ENCODE peak calls at places on chromosome 2, in four cellular contexts. One of them, this sample, is unnamed.

GRCh38 chr2:55524884-55525437 is 5.4 kb downstream of the CFAP36 start:
- DNase-seq in frontal cortex: no peak
- DNase-seq in effector CD4-positive, alpha-beta T cell: no peak
- DNase-seq in pons: no peak
- DNase-seq in this sample: no peak

GRCh38 chr2:187875836-187876235 is 321.6 kb upstream of the TFPI start:
- DNase-seq in pons: no peak
- DNase-seq in effector CD4-positive, alpha-beta T cell: no peak
- DNase-seq in frontal cortex: no peak
- DNase-seq in this sample: no peak

GRCh38 chr2:42961385-42961800 is 169.0 kb upstream of the HAAO start:
- DNase-seq in effector CD4-positive, alpha-beta T cell: no peak
- DNase-seq in frontal cortex: no peak
- DNase-seq in pons: peak
- DNase-seq in this sample: no peak

GRCh38 chr2:144456680-144457079 is 63.2 kb downstream of the ZEB2 start:
- DNase-seq in effector CD4-positive, alpha-beta T cell: no peak
- DNase-seq in pons: peak
- DNase-seq in frontal cortex: no peak
- DNase-seq in this sample: no peak

GRCh38 chr2:182855376-182855775 is 11.1 kb downstream of the FRZB start:
- DNase-seq in frontal cortex: no peak
- DNase-seq in pons: no peak
- DNase-seq in effector CD4-positive, alpha-beta T cell: no peak
- DNase-seq in this sample: no peak

GRCh38 chr2:121529439-121530209 is 1.1 kb upstream of the RNU4ATAC start:
- DNase-seq in frontal cortex: peak
- DNase-seq in effector CD4-positive, alpha-beta T cell: no peak
- DNase-seq in pons: peak
- DNase-seq in this sample: peak

GRCh38 chr2:235639387-235639786 is 145.5 kb downstream of the AGAP1 start:
- DNase-seq in effector CD4-positive, alpha-beta T cell: no peak
- DNase-seq in frontal cortex: peak
- DNase-seq in pons: peak
- DNase-seq in this sample: no peak

GRCh38 chr2:188326669-188327301 is 35.1 kb downstream of the GULP1 start:
- DNase-seq in frontal cortex: no peak
- DNase-seq in pons: no peak
- DNase-seq in effector CD4-positive, alpha-beta T cell: no peak
- DNase-seq in this sample: no peak

GRCh38 chr2:197240713-197241050 is 69.9 kb downstream of the ANKRD44 start:
- DNase-seq in effector CD4-positive, alpha-beta T cell: no peak
- DNase-seq in pons: no peak
- DNase-seq in frontal cortex: no peak
- DNase-seq in this sample: no peak

GRCh38 chr2:239400000-239400831 is 604 bp downstream of the HDAC4 start:
- DNase-seq in effector CD4-positive, alpha-beta T cell: no peak
- DNase-seq in pons: no peak
- DNase-seq in frontal cortex: no peak
- DNase-seq in this sample: no peak

GRCh38 chr2:173021939-173022371 is 53.7 kb upstream of the MAP3K20 start:
- DNase-seq in frontal cortex: no peak
- DNase-seq in effector CD4-positive, alpha-beta T cell: no peak
- DNase-seq in pons: no peak
- DNase-seq in this sample: no peak

GRCh38 chr2:30113617-30114293 is 33.1 kb upstream of the YPEL5 start:
- DNase-seq in frontal cortex: no peak
- DNase-seq in effector CD4-positive, alpha-beta T cell: no peak
- DNase-seq in pons: peak
- DNase-seq in this sample: no peak

GRCh38 chr2:148528356-148529064 is 116.0 kb upstream of the EPC2 start:
- DNase-seq in pons: no peak
- DNase-seq in frontal cortex: no peak
- DNase-seq in effector CD4-positive, alpha-beta T cell: no peak
- DNase-seq in this sample: no peak

GRCh38 chr2:160664603-160665145 is 171.1 kb upstream of the RBMS1 start:
- DNase-seq in effector CD4-positive, alpha-beta T cell: no peak
- DNase-seq in pons: no peak
- DNase-seq in frontal cortex: no peak
- DNase-seq in this sample: no peak

GRCh38 chr2:228657807-228658402 is 476.4 kb upstream of the SPHKAP start:
- DNase-seq in frontal cortex: peak
- DNase-seq in pons: peak
- DNase-seq in effector CD4-positive, alpha-beta T cell: no peak
- DNase-seq in this sample: peak

This sample was measured in G401.